ENCODE peak calls at places on chromosome 12, in nine cellular contexts. R is lung; K is epithelial cell of prostate; V is CD8-positive, alpha-beta T cell; W is GM23338; O is cardiac muscle cell; H is aorta; M is H1; L is Peyer's patch. J is an unnamed sample.

GRCh38 chr12:99381992-99382391 is 265.6 kb upstream of the GARIN6 start:
- DNase-seq in L (no peak), M (no peak), W (no peak), O (no peak), K (no peak), V (no peak), H (no peak), R (no peak), J (no peak)

GRCh38 chr12:128190614-128191013 is 76.4 kb upstream of the TMEM132C start:
- DNase-seq in L (no peak), K (no peak), V (no peak), O (no peak), R (no peak), W (peak; percentile 2), M (peak; percentile 85), H (no peak), J (no peak)

GRCh38 chr12:124399622-124400021 is 104.7 kb downstream of the RFLNA start:
- DNase-seq in L (peak; percentile 61), H (peak; percentile 60), V (peak; percentile 40), W (peak; percentile 75), M (peak; percentile 76), O (no peak), K (no peak), R (no peak), J (no peak)

GRCh38 chr12:104662203-104662602 is 205.5 kb downstream of the CHST11 start:
- DNase-seq in M (no peak), V (no peak), L (no peak), R (no peak), O (peak; percentile 84), H (no peak), W (no peak), K (no peak), J (no peak)

GRCh38 chr12:69555461-69555860 is 29.8 kb upstream of the CCT2 start:
- DNase-seq in R (no peak), O (peak; percentile 21), H (no peak), L (no peak), K (peak; percentile 50), M (no peak), V (no peak), W (no peak), J (no peak)

GRCh38 chr12:15728118-15728598 is 61.0 kb downstream of the EPS8 start:
- DNase-seq in W (no peak), M (no peak), V (no peak), L (no peak), K (no peak), H (no peak), R (no peak), O (peak; percentile 73), J (no peak)

GRCh38 chr12:52266514-52266913 is 7.9 kb upstream of the KRT86 start:
- DNase-seq in O (no peak), M (no peak), R (no peak), W (no peak), H (no peak), K (no peak), L (no peak), V (no peak), J (no peak)

GRCh38 chr12:123983822-123984485 is 10.9 kb downstream of the ZNF664 start:
- DNase-seq in L (peak; percentile 47), O (peak; percentile 83), H (no peak), M (no peak), K (no peak), W (peak; percentile 87), V (peak; percentile 50), R (peak; percentile 49), J (peak; percentile 60)

GRCh38 chr12:64090047-64090446 is 132.0 kb downstream of the KICS2 start:
- DNase-seq in L (no peak), O (no peak), K (no peak), H (no peak), R (no peak), V (no peak), M (no peak), W (no peak), J (no peak)

GRCh38 chr12:13234045-13234641 is 37.6 kb downstream of the EMP1 start:
- DNase-seq in K (no peak), H (no peak), M (peak; percentile 69), W (peak; percentile 88), R (peak; percentile 61), O (peak; percentile 77), V (peak; percentile 31), L (no peak), J (peak; percentile 33)

GRCh38 chr12:71780207-71780822 is 25.7 kb downstream of the RAB21 start:
- DNase-seq in K (no peak), R (no peak), O (peak; percentile 58), W (peak; percentile 73), H (no peak), M (no peak), L (no peak), V (peak; percentile 50), J (peak; percentile 60)

GRCh38 chr12:32755654-32756475 is at the start of gene YARS2:
- DNase-seq in L (peak; percentile 88), O (peak; percentile 99), M (peak; percentile 87), H (peak; percentile 97), K (peak; percentile 92), V (peak; percentile 86), W (peak; percentile 99), R (peak; percentile 95), J (peak; percentile 96)

GRCh38 chr12:89497005-89497404 is 27.6 kb downstream of the GALNT4 start:
- DNase-seq in H (no peak), K (no peak), V (no peak), M (no peak), R (no peak), W (no peak), O (peak; percentile 87), L (no peak), J (no peak)

GRCh38 chr12:7108042-7108927 is 729 bp downstream of the C1RL start:
- DNase-seq in R (peak; percentile 85), M (peak; percentile 83), K (peak; percentile 39), O (peak; percentile 87), L (peak; percentile 84), V (peak; percentile 65), H (peak; percentile 86), W (peak; percentile 92), J (peak; percentile 94)

GRCh38 chr12:93381183-93381975 is 3.7 kb downstream of the NUDT4 start:
- DNase-seq in H (no peak), M (no peak), R (no peak), L (no peak), O (no peak), V (no peak), W (peak; percentile 8), K (no peak), J (no peak)
- H3K27ac ChIP-seq in H (peak overlapping the region; percentile 80), M (no peak overlapping the region), R (peak overlapping the region; percentile 82), L (peak overlapping the region; percentile 28), O (peak overlapping the region; percentile 79), V (no peak overlapping the region), W (peak overlapping the region; percentile 1), K (peak overlapping the region; percentile 76), J (no peak overlapping the region)

DNA sequence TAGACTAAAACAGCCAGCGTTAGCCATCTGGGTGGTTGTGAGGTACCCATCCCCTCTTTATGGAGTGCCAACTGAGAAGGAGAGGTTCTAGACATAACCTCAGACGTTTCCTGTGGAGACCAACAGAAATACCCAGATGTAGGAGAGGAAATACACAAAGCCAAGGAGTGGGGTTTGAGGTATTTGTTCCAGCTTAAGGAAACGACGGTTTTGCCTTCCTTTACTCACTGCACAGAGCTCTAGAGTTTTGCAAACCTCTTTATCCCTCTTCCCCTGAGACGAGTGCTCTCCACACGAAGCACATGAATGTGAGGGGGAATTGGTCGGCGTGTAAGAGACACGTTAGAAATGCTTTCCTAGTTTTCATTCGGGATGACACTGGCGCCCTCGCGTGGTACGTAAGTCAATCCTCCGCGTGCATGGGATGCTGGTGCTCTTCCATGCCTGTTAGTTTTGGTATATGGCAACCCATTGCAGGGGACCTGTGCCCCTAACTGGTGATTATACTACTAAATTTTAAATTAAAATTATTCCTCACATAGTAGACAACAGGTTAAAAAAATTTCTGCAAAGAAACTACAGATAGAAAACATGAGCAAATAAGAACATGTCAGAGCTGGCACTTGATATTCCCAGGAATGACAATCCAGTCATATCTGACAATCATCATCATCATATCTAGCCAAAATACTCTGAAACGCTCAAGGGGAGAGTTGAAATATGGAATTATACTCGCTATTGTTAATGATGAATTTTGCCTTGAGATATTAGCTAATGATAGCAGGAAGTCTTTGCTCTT is 121.7 kb downstream of the PPM1H start:
- DNase-seq in V (peak; percentile 19), R (peak; percentile 46), W (peak; percentile 89), O (peak; percentile 87), M (peak; percentile 57), H (peak; percentile 79), K (no peak), L (peak; percentile 57), J (no peak)
- H3K27ac ChIP-seq in V (no peak overlapping the region), R (no peak overlapping the region), W (no peak overlapping the region), O (no peak overlapping the region), M (no peak overlapping the region), H (no peak overlapping the region), K (no peak overlapping the region), L (no peak overlapping the region), J (no peak overlapping the region)

GRCh38 chr12:98064501-98064900 is 450.9 kb upstream of the TMPO start:
- DNase-seq in L (no peak), R (no peak), W (no peak), V (no peak), K (peak; percentile 8), M (no peak), O (no peak), H (no peak), J (no peak)

GRCh38 chr12:98060421-98060820 is 455.0 kb upstream of the TMPO start:
- DNase-seq in O (no peak), R (no peak), H (no peak), K (no peak), M (no peak), L (no peak), W (no peak), V (no peak), J (no peak)

GRCh38 chr12:98062464-98063245 is 452.7 kb upstream of the TMPO start:
- DNase-seq in K (no peak), W (no peak), V (no peak), R (no peak), L (no peak), H (no peak), O (no peak), M (no peak), J (no peak)

DNA sequence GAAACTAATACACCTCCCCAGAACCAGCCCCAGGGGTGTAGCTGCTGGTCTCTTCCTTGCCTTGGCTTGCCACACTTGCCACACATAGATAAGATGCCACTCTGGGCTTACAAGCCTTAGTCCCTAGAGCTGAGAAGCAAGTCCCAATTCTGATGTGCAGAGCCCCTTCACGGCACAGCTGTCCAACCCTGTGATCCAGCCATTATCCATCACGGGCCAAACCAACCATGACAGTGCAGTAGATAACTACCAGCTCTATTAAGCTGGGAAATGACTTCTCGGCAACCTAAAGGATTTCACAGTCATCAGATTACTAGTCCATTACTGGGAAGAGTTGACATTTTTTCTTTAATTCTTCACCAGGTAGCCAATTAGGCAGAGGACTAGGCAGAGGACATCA is 449.1 kb upstream of the TMPO start:
- DNase-seq in H (no peak), L (no peak), W (no peak), O (no peak), V (no peak), R (no peak), M (no peak), K (no peak), J (no peak)
- H3K27ac ChIP-seq in H (no peak overlapping the region), L (no peak overlapping the region), W (no peak overlapping the region), O (no peak overlapping the region), V (no peak overlapping the region), R (no peak overlapping the region), M (no peak overlapping the region), K (no peak overlapping the region), J (no peak overlapping the region)

DNA sequence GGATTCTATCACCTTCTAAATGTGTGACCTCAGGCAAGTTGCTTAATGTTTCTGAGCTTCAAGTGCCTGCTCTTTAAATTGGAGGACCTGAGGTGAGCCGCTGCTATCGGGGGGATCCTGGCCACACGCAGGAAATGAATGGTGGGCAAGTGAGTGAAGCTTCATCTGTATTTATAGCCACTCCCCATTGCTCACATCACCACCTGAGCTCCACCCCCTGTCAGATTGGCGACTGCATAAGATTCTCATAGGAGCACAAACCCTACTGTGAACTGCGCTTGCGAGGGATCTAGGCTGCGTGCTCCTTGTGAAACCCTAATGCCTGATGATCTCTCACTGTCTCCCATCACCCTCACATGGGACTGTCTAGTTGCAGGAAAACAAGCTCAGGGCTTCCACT is 158.6 kb upstream of the CCND2 start:
- DNase-seq in V (peak; percentile 17), K (no peak), L (no peak), O (no peak), W (peak; percentile 39), M (peak; percentile 49), H (no peak), R (no peak), J (peak; percentile 71)
- H3K27ac ChIP-seq in V (no peak overlapping the region), K (peak overlapping the region; percentile 66), L (no peak overlapping the region), O (no peak overlapping the region), W (no peak overlapping the region), M (no peak overlapping the region), H (no peak overlapping the region), R (no peak overlapping the region), J (no peak overlapping the region)

J was measured in CD4-positive, CD25-positive, alpha-beta regulatory T cell.